ENCODE peak calls at places on chromosomes 7 and 10, in five cellular contexts. O is fibroblast of lung, P is ovary, U is heart right ventricle, F is body of pancreas. Z is an unnamed sample.

GRCh38 chr7:16345979-16346958 is 75.1 kb downstream of the CRPPA start:
- DNase-seq in O (peak; percentile 55), U (no peak), P (no peak), F (no peak), Z (no peak)

GRCh38 chr7:128190051-128190640 is 50.9 kb upstream of the LEP start:
- DNase-seq in P (no peak), O (no peak), U (no peak), F (no peak), Z (no peak)

GRCh38 chr7:139531094-139531493 is 7.6 kb downstream of the CLEC2L start:
- DNase-seq in P (no peak), F (no peak), U (no peak), O (no peak), Z (no peak)

GRCh38 chr10:6226216-6226615 is 23.5 kb downstream of the PFKFB3 start:
- DNase-seq in U (no peak), F (no peak), O (no peak), P (no peak), Z (no peak)

GRCh38 chr7:64098-64521 is 128.3 kb upstream of the FAM20C start:
- DNase-seq in F (peak; percentile 59), U (peak; percentile 67), P (peak; percentile 66), O (peak; percentile 64), Z (no peak)

GRCh38 chr10:64041185-64041988 is 520.2 kb downstream of the REEP3 start:
- DNase-seq in F (peak; percentile 84), U (peak; percentile 54), P (peak; percentile 46), O (peak; percentile 75), Z (peak; percentile 85)

GRCh38 chr7:139345042-139345441 is 3.9 kb downstream of the FMC1 start:
- DNase-seq in O (no peak), F (no peak), U (no peak), P (no peak), Z (no peak)

GRCh38 chr7:128380807-128381130 is 19.3 kb upstream of the PRRT4 start:
- DNase-seq in U (no peak), P (no peak), F (no peak), O (no peak), Z (no peak)

GRCh38 chr7:115812796-115813195 is 217.8 kb downstream of the TFEC start:
- DNase-seq in P (no peak), U (no peak), F (no peak), O (no peak), Z (no peak)

GRCh38 chr7:132404261-132404660 is 172.0 kb downstream of the PLXNA4 start:
- DNase-seq in F (no peak), O (no peak), P (no peak), U (no peak), Z (no peak)

GRCh38 chr7:40403664-40404476 is 269.1 kb downstream of the SUGCT start:
- DNase-seq in F (no peak), O (peak; percentile 33), U (no peak), P (no peak), Z (no peak)

GRCh38 chr7:117478796-117479479 is 887 bp upstream of the CFTR start:
- DNase-seq in P (no peak), O (no peak), F (no peak), U (no peak), Z (no peak)

GRCh38 chr10:91124016-91124415 is 96.4 kb upstream of the PCGF5 start:
- DNase-seq in P (no peak), U (no peak), O (no peak), F (no peak), Z (no peak)

GRCh38 chr7:272631-273030 is 17.3 kb upstream of the FOXL3 start:
- DNase-seq in P (no peak), F (no peak), O (no peak), U (no peak), Z (no peak)

GRCh38 chr10:35447693-35448407 is 111.5 kb downstream of the CCNY start:
- DNase-seq in U (no peak), F (peak; percentile 44), P (no peak), O (peak; percentile 32), Z (peak; percentile 18)

GRCh38 chr7:22393825-22394458 is 37.0 kb upstream of the RAPGEF5 start:
- DNase-seq in U (no peak), P (no peak), O (no peak), F (no peak), Z (no peak)

GRCh38 chr7:6376820-6377219 is 70.9 kb downstream of the DAGLB start:
- DNase-seq in F (no peak), U (no peak), O (no peak), P (no peak), Z (no peak)

GRCh38 chr7:55063633-55064032 is 44.8 kb downstream of the EGFR start:
- DNase-seq in O (peak; percentile 37), U (no peak), P (no peak), F (no peak), Z (no peak)

GRCh38 chr10:109866995-109867635 is 56.2 kb downstream of the XPNPEP1 start:
- DNase-seq in P (no peak), F (peak; percentile 28), O (no peak), U (no peak), Z (no peak)

GRCh38 chr7:85554294-85554877 is 367.5 kb upstream of the SEMA3D start:
- DNase-seq in P (no peak), O (peak; percentile 88), F (peak; percentile 59), U (peak; percentile 5), Z (no peak)

GRCh38 chr10:24866615-24867583 is 85.5 kb downstream of the PRTFDC1 start:
- DNase-seq in F (peak; percentile 20), O (peak; percentile 69), P (peak; percentile 40), U (peak; percentile 58), Z (no peak)

GRCh38 chr10:112634096-112634830 is 187.2 kb downstream of the VTI1A start:
- DNase-seq in P (no peak), U (no peak), F (no peak), O (peak; percentile 14), Z (no peak)

GRCh38 chr7:105808703-105809590 is 67.5 kb downstream of the ATXN7L1 start:
- DNase-seq in O (peak; percentile 44), U (no peak), P (no peak), F (peak; percentile 35), Z (peak; percentile 97)

GRCh38 chr10:133164816-133165555 is 5.0 kb downstream of the KNDC1 start:
- DNase-seq in O (no peak), F (no peak), P (no peak), U (no peak), Z (no peak)

GRCh38 chr7:1257221-1257620 is 24.5 kb downstream of the UNCX start:
- DNase-seq in O (no peak), F (no peak), U (no peak), P (no peak), Z (no peak)

GRCh38 chr10:86673827-86674581 is 5.7 kb downstream of the LDB3 start:
- DNase-seq in F (no peak), O (no peak), U (no peak), P (no peak), Z (no peak)

GRCh38 chr7:36456548-36456947 is 66.9 kb downstream of the ANLN start:
- DNase-seq in O (no peak), U (no peak), P (no peak), F (no peak), Z (no peak)

GRCh38 chr10:119342017-119342734 is 134.8 kb downstream of the GRK5 start:
- DNase-seq in O (peak; percentile 66), P (peak; percentile 78), U (peak; percentile 84), F (peak; percentile 46), Z (no peak)

GRCh38 chr10:42974693-42975002 is 102.2 kb upstream of the RET start:
- DNase-seq in F (no peak), U (no peak), O (no peak), P (no peak), Z (no peak)

GRCh38 chr10:122056431-122057094 is 67.6 kb downstream of the TACC2 start:
- DNase-seq in P (no peak), O (no peak), U (no peak), F (no peak), Z (no peak)

GRCh38 chr10:79266092-79266491 is 81.2 kb upstream of the PPIF start:
- DNase-seq in U (no peak), P (no peak), F (no peak), O (no peak), Z (no peak)

DNA sequence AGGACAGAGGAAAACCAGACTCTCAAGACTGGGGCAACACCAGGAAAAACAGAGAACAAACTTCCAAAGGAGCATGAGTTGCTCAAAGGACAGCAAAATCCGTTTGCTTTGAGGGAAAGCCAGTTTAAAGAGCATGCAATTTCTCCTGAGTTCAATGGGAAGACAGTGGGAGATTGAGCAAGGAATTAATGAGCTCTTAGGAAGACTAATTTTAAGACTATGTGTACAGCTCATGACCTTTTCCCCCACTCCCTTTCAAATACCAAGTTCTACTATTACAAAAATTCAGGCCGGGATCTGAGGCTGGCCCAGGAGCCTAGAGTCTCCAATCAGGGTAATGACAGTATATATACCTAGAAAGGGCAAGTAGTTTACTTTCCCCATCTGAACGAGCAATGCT is 79.2 kb downstream of the EPDR1 start:
- DNase-seq in F (no peak), U (no peak), P (no peak), O (peak; percentile 7), Z (no peak)
- H3K27ac ChIP-seq in F (no peak overlapping the region), U (no peak overlapping the region), P (peak overlapping the region; percentile 37), O (peak overlapping the region; percentile 12), Z (no peak overlapping the region)

DNA sequence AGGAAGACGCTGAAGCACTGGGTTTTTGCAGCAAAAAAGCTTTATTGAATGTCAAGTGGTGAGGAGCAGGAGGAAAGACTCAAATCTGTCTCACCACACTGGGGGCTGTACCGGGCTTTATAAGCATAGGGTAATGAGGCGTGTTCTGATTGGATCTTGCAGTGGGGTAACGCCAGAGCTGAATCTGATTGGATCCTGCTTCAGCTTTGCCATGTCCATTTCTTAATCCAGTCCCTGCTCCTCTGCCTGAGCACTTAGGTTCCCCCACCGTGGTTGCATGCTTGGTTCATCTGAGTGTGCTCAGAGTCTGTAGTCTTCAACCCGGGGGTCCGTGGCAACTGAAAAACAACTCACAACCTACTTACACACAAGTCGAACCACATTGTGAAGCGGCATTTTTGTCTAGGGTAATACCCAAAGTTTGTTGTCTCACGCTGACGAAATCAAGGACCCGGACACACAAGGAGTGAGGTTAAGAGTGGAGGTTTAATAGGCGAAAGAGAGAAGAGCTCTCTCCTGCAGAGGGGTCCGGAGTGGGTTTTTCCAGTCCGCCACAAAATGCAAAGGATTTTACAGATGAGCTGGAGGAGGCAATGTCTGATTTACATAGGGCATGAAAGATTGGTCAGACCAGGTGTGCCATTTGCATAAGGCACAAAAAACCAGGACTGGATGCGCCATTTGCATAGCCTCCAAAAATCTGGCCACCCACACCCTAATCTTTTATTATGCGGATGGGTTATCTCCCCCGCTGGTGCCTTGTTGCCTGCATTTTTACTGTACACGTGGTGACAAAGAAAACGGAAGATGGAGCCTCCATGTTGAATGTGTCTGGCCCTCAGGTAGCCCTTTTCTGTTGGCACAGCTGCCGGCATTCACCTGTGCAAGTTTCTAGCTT is 641.8 kb upstream of the FOXK1 start:
- DNase-seq in U (no peak), P (no peak), F (no peak), O (no peak), Z (no peak)
- H3K27ac ChIP-seq in U (no peak overlapping the region), P (no peak overlapping the region), F (no peak overlapping the region), O (no peak overlapping the region), Z (no peak overlapping the region)

GRCh38 chr7:2713978-2714377 is 26.0 kb downstream of the AMZ1 start:
- DNase-seq in F (no peak), U (no peak), P (no peak), O (no peak), Z (no peak)
- H3K27ac ChIP-seq in F (no peak overlapping the region), U (no peak overlapping the region), P (no peak overlapping the region), O (no peak overlapping the region), Z (no peak overlapping the region)

DNA sequence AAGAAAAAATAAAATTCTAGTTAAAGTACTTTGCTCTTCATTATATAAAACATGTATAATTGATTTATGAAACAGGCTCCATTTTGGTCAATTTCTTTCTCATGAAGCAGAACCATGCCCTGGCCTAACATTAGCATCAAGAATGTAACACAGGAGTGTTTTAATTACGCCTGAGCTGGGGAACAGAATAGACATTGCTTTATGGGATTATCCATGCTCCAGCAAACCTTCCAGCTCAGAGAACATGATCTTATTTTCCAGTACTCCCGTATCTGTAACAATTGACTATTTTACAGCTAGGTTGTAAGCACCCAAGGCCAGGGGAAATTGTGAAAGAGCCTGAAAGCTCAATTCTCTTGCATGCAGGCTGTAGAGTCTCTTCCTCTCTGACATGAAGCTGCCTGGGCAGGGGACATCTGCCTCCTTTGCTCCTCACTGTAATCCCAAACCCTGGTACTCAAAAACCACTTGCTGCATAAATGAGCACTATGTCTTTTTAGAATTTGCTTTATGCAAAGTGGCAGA is 30.8 kb upstream of the CRYGN start:
- DNase-seq in O (no peak), F (no peak), U (no peak), P (no peak), Z (no peak)
- H3K27ac ChIP-seq in O (no peak overlapping the region), F (no peak overlapping the region), U (no peak overlapping the region), P (no peak overlapping the region), Z (no peak overlapping the region)